ENCODE peak calls at places on chromosomes 2 and 18, in four cellular contexts. H is Peyer's patch; L is activated naive CD4-positive, alpha-beta T cell treated with Interleukin-2 at 50 U/mL for 16 hours; Y is HAP-1. Z is an unnamed sample.

GRCh38 chr2:214543386-214543955 is 132.6 kb downstream of the VWC2L start:
- DNase-seq in H (no peak), L (no peak), Y (no peak), Z (no peak)

GRCh38 chr2:66899648-66900047 is 464.7 kb downstream of the MEIS1 start:
- DNase-seq in Y (no peak), L (no peak), H (no peak), Z (no peak)

GRCh38 chr2:109659356-109660045 is 45.3 kb downstream of the SOWAHC start:
- DNase-seq in L (no peak), Y (no peak), H (peak; percentile 35), Z (no peak)

GRCh38 chr18:63820694-63821093 is 45.5 kb downstream of the SERPINB7 start:
- DNase-seq in H (no peak), Y (no peak), L (no peak), Z (no peak)

GRCh38 chr2:189024861-189025618 is 50.9 kb downstream of the COL3A1 start:
- DNase-seq in H (no peak), Y (peak; percentile 26), L (no peak), Z (no peak)

GRCh38 chr2:205959528-205959927 is 126.4 kb downstream of the INO80D start:
- DNase-seq in Y (no peak), H (no peak), L (no peak), Z (no peak)

GRCh38 chr2:198390670-198391069 is 586.3 kb downstream of the PLCL1 start:
- DNase-seq in L (no peak), Y (no peak), H (no peak), Z (no peak)

GRCh38 chr2:236959036-236959435 is 126.7 kb upstream of the COPS8 start:
- DNase-seq in H (peak; percentile 10), L (no peak), Y (no peak), Z (no peak)

GRCh38 chr2:143675006-143675405 is 545.8 kb downstream of the ARHGAP15 start:
- DNase-seq in L (no peak), H (no peak), Y (no peak), Z (no peak)

GRCh38 chr2:230995821-230996220 is at the start of gene SPATA3:
- DNase-seq in Y (no peak), L (no peak), H (no peak), Z (no peak)

GRCh38 chr18:6746386-6746960 is 17.0 kb downstream of the ARHGAP28 start:
- DNase-seq in L (no peak), Y (no peak), H (no peak), Z (no peak)

GRCh38 chr18:57051586-57052044 is 95.3 kb upstream of the BOD1L2 start:
- DNase-seq in Y (peak; percentile 12), L (no peak), H (peak; percentile 91), Z (no peak)

GRCh38 chr2:237774811-237775553 is 23.6 kb upstream of the RBM44 start:
- DNase-seq in Y (peak; percentile 75), H (peak; percentile 78), L (peak; percentile 42), Z (peak; percentile 29)

GRCh38 chr2:37643102-37644078 is 28.1 kb downstream of the CDC42EP3 start:
- DNase-seq in H (no peak), L (no peak), Y (no peak), Z (no peak)

GRCh38 chr2:121480826-121481225 is 49.9 kb upstream of the RNU4ATAC start:
- DNase-seq in L (no peak), H (no peak), Y (no peak), Z (no peak)

GRCh38 chr2:186995092-186995491 is 146.1 kb upstream of the ZSWIM2 start:
- DNase-seq in Y (no peak), H (no peak), L (no peak), Z (no peak)

GRCh38 chr2:104977958-104978357 is 59.9 kb upstream of the MRPS9 start:
- DNase-seq in H (no peak), Y (no peak), L (no peak), Z (no peak)

GRCh38 chr18:59233017-59233410 is 13.1 kb downstream of the GRP start:
- DNase-seq in Y (no peak), L (no peak), H (no peak), Z (no peak)

GRCh38 chr2:190511104-190511503 is 23.4 kb downstream of the NEMP2 start:
- DNase-seq in Y (no peak), H (no peak), L (no peak), Z (no peak)

GRCh38 chr2:175399326-175399725 is 217.8 kb upstream of the ATP5MC3 start:
- DNase-seq in Y (no peak), H (no peak), L (no peak), Z (no peak)

GRCh38 chr2:164457271-164457670 is 164.0 kb downstream of the GRB14 start:
- DNase-seq in H (no peak), L (no peak), Y (no peak), Z (no peak)

GRCh38 chr2:25341753-25342371 is at the start of gene DNMT3A:
- DNase-seq in Y (peak; percentile 80), L (peak; percentile 64), H (peak; percentile 79), Z (no peak)

GRCh38 chr18:55321268-55322175 is 266.5 kb downstream of the TCF4 start:
- DNase-seq in H (peak; percentile 94), Y (peak; percentile 93), L (no peak), Z (peak; percentile 78)

GRCh38 chr18:66874812-66875474 is 271.1 kb upstream of the CDH19 start:
- DNase-seq in Y (no peak), H (no peak), L (no peak), Z (no peak)

GRCh38 chr2:43924463-43924862 is 71.3 kb downstream of the LRPPRC start:
- DNase-seq in L (no peak), Y (no peak), H (no peak), Z (no peak)

GRCh38 chr18:75455249-75456183 is 28.0 kb upstream of the SMIM21 start:
- DNase-seq in H (no peak), Y (no peak), L (no peak), Z (peak; percentile 23)

GRCh38 chr18:46502444-46502843 is 154.6 kb downstream of the LOXHD1 start:
- DNase-seq in L (no peak), H (no peak), Y (peak; percentile 55), Z (peak; percentile 66)

GRCh38 chr2:20355131-20355530 is 4.5 kb upstream of the PUM2 start:
- DNase-seq in Y (no peak), H (no peak), L (no peak), Z (no peak)

GRCh38 chr2:23452397-23452796 is 67.4 kb downstream of the KLHL29 start:
- DNase-seq in H (no peak), Y (no peak), L (no peak), Z (no peak)

GRCh38 chr2:200288670-200289429 is 17.6 kb upstream of the SPATS2L start:
- DNase-seq in Y (no peak), L (no peak), H (no peak), Z (no peak)

GRCh38 chr2:104088745-104089144 is 765.2 kb upstream of the POU3F3 start:
- DNase-seq in H (no peak), L (no peak), Y (no peak), Z (no peak)

GRCh38 chr2:218877331-218877730 is 3.3 kb upstream of the WNT10A start:
- DNase-seq in L (no peak), Y (no peak), H (no peak), Z (no peak)

GRCh38 chr2:15363142-15363541 is 198.0 kb downstream of the NBAS start:
- DNase-seq in L (no peak), H (no peak), Y (no peak), Z (no peak)

GRCh38 chr2:148534416-148535205 is 109.9 kb upstream of the EPC2 start:
- DNase-seq in Y (no peak), L (no peak), H (no peak), Z (no peak)